ENCODE peak calls at places on chromosomes 13 and 19, in five cellular contexts. J is A549, I is K562, W is NB4, E is GM12878. D is an unnamed sample.

GRCh38 chr13:112066624-112067004 is 335 bp upstream of the SOX1 start:
- DNase-seq in J (no peak), I (no peak), W (no peak), E (no peak), D (no peak)

GRCh38 chr13:111632906-111633305 is 312.5 kb downstream of the TEX29 start:
- DNase-seq in J (no peak), I (no peak), W (no peak), E (no peak), D (no peak)

GRCh38 chr13:31982540-31982939 is 49.0 kb upstream of the FRY start:
- DNase-seq in J (peak; percentile 76), I (no peak), W (peak; percentile 79), E (no peak), D (peak; percentile 24)

GRCh38 chr13:114328034-114328433 is 13.7 kb downstream of the CHAMP1 start:
- DNase-seq in J (no peak), I (no peak), W (no peak), E (no peak), D (no peak)

GRCh38 chr13:24865158-24865557 is 101.2 kb downstream of the RNF17 start:
- DNase-seq in J (no peak), I (no peak), W (peak; percentile 21), E (no peak), D (no peak)

GRCh38 chr13:26423634-26424033 is 133.8 kb upstream of the WASF3 start:
- DNase-seq in J (no peak), I (no peak), W (no peak), E (no peak), D (no peak)

GRCh38 chr19:18684642-18684993 is 1.1 kb downstream of the CRTC1 start:
- DNase-seq in J (no peak), I (no peak), W (no peak), E (no peak), D (no peak)

GRCh38 chr19:38543807-38544568 is 73.8 kb downstream of the MAP4K1 start:
- DNase-seq in J (peak; percentile 96), I (peak; percentile 100), W (peak; percentile 74), E (peak; percentile 64), D (peak; percentile 78)

GRCh38 chr13:34750078-34750703 is 191.9 kb upstream of the NBEA start:
- DNase-seq in J (no peak), I (no peak), W (no peak), E (no peak), D (no peak)

GRCh38 chr13:112616586-112617381 is 28.8 kb upstream of the TUBGCP3 start:
- DNase-seq in J (peak; percentile 51), I (peak; percentile 58), W (peak; percentile 62), E (no peak), D (peak; percentile 53)

GRCh38 chr19:34365463-34366401 is 736 bp downstream of the GPI start:
- DNase-seq in J (peak; percentile 60), I (peak; percentile 68), W (peak; percentile 35), E (no peak), D (peak; percentile 40)

GRCh38 chr13:97295279-97296182 is 73.4 kb downstream of the MBNL2 start:
- DNase-seq in J (peak; percentile 63), I (no peak), W (no peak), E (no peak), D (peak; percentile 85)

GRCh38 chr13:37134411-37135041 is 29.1 kb upstream of the CSNK1A1L start:
- DNase-seq in J (no peak), I (no peak), W (no peak), E (no peak), D (peak; percentile 89)

GRCh38 chr13:109387438-109387837 is 398.9 kb downstream of the IRS2 start:
- DNase-seq in J (no peak), I (no peak), W (peak; percentile 91), E (no peak), D (no peak)

GRCh38 chr19:34193439-34193838 is 21.1 kb downstream of the LSM14A start:
- DNase-seq in J (no peak), I (no peak), W (no peak), E (no peak), D (no peak)

GRCh38 chr19:42311612-42312160 is 1.4 kb upstream of the TMEM145 start:
- DNase-seq in J (peak; percentile 71), I (peak; percentile 57), W (no peak), E (no peak), D (no peak)

GRCh38 chr13:34515201-34515600 is 426.9 kb upstream of the NBEA start:
- DNase-seq in J (no peak), I (no peak), W (no peak), E (no peak), D (no peak)

GRCh38 chr13:97191143-97191542 is 31.0 kb upstream of the MBNL2 start:
- DNase-seq in J (no peak), I (peak; percentile 68), W (peak; percentile 7), E (no peak), D (no peak)

GRCh38 chr13:112839347-112840105 is 129.5 kb upstream of the MCF2L start:
- DNase-seq in J (no peak), I (no peak), W (no peak), E (no peak), D (no peak)

GRCh38 chr19:34171539-34171876 is 796 bp upstream of the LSM14A start:
- DNase-seq in J (no peak), I (no peak), W (no peak), E (peak; percentile 51), D (no peak)

GRCh38 chr19:19409235-19410030 is 4.0 kb downstream of the GATAD2A start:
- DNase-seq in J (no peak), I (no peak), W (no peak), E (no peak), D (no peak)

GRCh38 chr13:102816633-102817032 is 17.7 kb downstream of the BIVM start:
- DNase-seq in J (no peak), I (no peak), W (no peak), E (no peak), D (no peak)

GRCh38 chr13:101127741-101128353 is 288.5 kb downstream of the NALCN start:
- DNase-seq in J (peak; percentile 25), I (peak; percentile 37), W (peak; percentile 48), E (no peak), D (peak; percentile 66)

GRCh38 chr13:114004416-114005205 is 30.7 kb upstream of the C13orf46 start:
- DNase-seq in J (no peak), I (peak; percentile 93), W (no peak), E (no peak), D (peak; percentile 96)

GRCh38 chr19:10424011-10424637 is 3.8 kb downstream of the PDE4A start:
- DNase-seq in J (peak; percentile 82), I (peak; percentile 92), W (peak; percentile 94), E (no peak), D (peak; percentile 73)

GRCh38 chr13:106609116-106609515 is 41.2 kb upstream of the ARGLU1 start:
- DNase-seq in J (no peak), I (no peak), W (no peak), E (no peak), D (no peak)

GRCh38 chr19:6059396-6059947 is 50.8 kb downstream of the RFX2 start:
- DNase-seq in J (no peak), I (no peak), W (no peak), E (no peak), D (no peak)

GRCh38 chr13:46983881-46984280 is 87.0 kb upstream of the HTR2A start:
- DNase-seq in J (no peak), I (no peak), W (peak; percentile 43), E (peak; percentile 82), D (no peak)

GRCh38 chr13:91249370-91249769 is 98.1 kb upstream of the MIR17HG start:
- DNase-seq in J (no peak), I (no peak), W (no peak), E (no peak), D (no peak)

GRCh38 chr19:42040031-42040430 is 30.0 kb downstream of the GRIK5 start:
- DNase-seq in J (no peak), I (no peak), W (no peak), E (no peak), D (no peak)

GRCh38 chr13:98370806-98371553 is 193.9 kb upstream of the RNF113B start:
- DNase-seq in J (no peak), I (no peak), W (no peak), E (no peak), D (no peak)

GRCh38 chr13:43058318-43058674 is 34.9 kb downstream of the DNAJC15 start:
- DNase-seq in J (peak; percentile 82), I (no peak), W (peak; percentile 20), E (no peak), D (no peak)

GRCh38 chr13:84086847-84087162 is 204.5 kb upstream of the SLITRK1 start:
- DNase-seq in J (no peak), I (no peak), W (no peak), E (no peak), D (no peak)

GRCh38 chr13:69579351-69579750 is 528.3 kb upstream of the ATXN8OS start:
- DNase-seq in J (no peak), I (peak; percentile 2), W (peak; percentile 18), E (no peak), D (no peak)

GRCh38 chr19:18090545-18091216 is 3.9 kb upstream of the IL12RB1 start:
- DNase-seq in J (no peak), I (peak; percentile 61), W (no peak), E (no peak), D (peak; percentile 19)

GRCh38 chr19:10428996-10429381 is 8.7 kb downstream of the PDE4A start:
- DNase-seq in J (no peak), I (no peak), W (no peak), E (no peak), D (no peak)

GRCh38 chr19:7654401-7654800 is 14.4 kb upstream of the RETN start:
- DNase-seq in J (no peak), I (no peak), W (no peak), E (no peak), D (no peak)
- TF ChIP-seq MYC in J (no peak), I (no peak), W (no peak), E (no peak), D (no peak)

GRCh38 chr13:45267215-45267614 is 66.4 kb upstream of the KCTD4 start:
- DNase-seq in J (no peak), I (no peak), W (no peak), E (no peak), D (no peak)

GRCh38 chr13:45269204-45269603 is 68.4 kb upstream of the KCTD4 start:
- DNase-seq in J (no peak), I (no peak), W (no peak), E (no peak), D (no peak)
- TF ChIP-seq MYC in J (no peak), I (no peak), W (no peak), E (no peak), D (no peak)

GRCh38 chr13:95298971-95299627 is 2.2 kb downstream of the ABCC4 start:
- DNase-seq in J (peak; percentile 60), I (peak; percentile 30), W (peak; percentile 13), E (no peak), D (no peak)
- TF ChIP-seq MYC in J (no peak), I (no peak), W (no peak), E (no peak), D (no peak)

DNA sequence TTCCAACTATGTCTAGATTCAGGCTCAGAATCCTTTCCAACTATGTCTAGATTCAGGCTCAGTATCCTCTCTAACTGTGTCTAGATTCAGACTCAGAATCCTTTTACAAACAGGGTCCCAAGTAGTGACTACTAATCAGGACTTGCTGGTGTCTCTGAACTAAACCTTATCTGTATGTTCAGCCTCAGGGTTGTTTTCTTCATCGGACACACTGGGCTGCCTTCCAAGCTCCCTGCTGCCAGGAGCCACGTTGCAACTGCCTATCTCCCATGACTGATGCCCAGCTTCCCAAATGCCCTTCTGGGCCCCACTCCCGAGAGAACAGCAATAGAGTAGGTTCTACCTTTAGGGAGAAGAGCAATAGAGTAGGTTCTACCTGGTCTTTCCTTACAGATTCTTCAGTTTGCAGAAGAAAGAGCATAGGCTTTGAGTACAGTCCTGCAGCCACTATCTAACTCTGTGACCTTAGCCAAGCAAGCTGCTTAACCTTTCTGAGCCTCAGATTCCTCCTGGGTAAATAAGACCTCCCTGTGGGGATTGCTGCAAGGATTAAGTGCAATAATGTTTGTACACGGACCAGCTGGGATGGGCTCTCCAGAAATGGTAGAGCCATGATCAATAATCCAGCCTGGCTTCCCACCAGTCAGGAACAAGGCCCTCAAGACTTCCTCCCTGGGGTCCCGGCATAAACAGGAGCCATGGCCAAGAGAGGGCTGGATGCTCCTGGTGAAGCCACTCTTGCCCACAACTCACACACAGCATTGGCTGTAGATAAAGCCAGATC is 61.5 kb downstream of the ZIC5 start:
- DNase-seq in J (no peak), I (no peak), W (no peak), E (no peak), D (no peak)
- TF ChIP-seq MYC in J (no peak), I (no peak), W (no peak), E (no peak), D (no peak)